ENCODE peak calls at places on chromosomes 6 and 20, in seven cellular contexts. C is CD8-positive, alpha-beta memory T cell; L is sigmoid colon; H is tibial nerve; W is psoas muscle; U is SK-N-MC; D is right cardiac atrium. F is an unnamed sample.

GRCh38 chr6:101847690-101848089 is 454.2 kb downstream of the GRIK2 start:
- DNase-seq in C (no peak), L (no peak), H (no peak), W (no peak), U (no peak), D (no peak), F (no peak)

GRCh38 chr6:39791311-39791710 is 865 bp upstream of the DAAM2 start:
- DNase-seq in C (no peak), L (no peak), H (no peak), W (no peak), U (no peak), D (no peak), F (no peak)

GRCh38 chr6:159753081-159753872 is 8.6 kb upstream of the ACAT2 start:
- DNase-seq in C (no peak), L (no peak), H (no peak), W (no peak), U (no peak), D (no peak), F (no peak)

GRCh38 chr6:143755301-143755744 is 77.6 kb downstream of the PHACTR2 start:
- DNase-seq in C (no peak), L (no peak), H (no peak), W (no peak), U (no peak), D (no peak), F (no peak)

GRCh38 chr20:51022803-51023616 is at the start of gene KCNG1:
- DNase-seq in C (no peak), L (peak; percentile 74), H (no peak), W (peak; percentile 65), U (no peak), D (peak; percentile 85), F (peak; percentile 59)

GRCh38 chr6:11245406-11245990 is 13.0 kb upstream of the NEDD9 start:
- DNase-seq in C (no peak), L (no peak), H (no peak), W (no peak), U (peak; percentile 24), D (no peak), F (no peak)

GRCh38 chr20:59984551-59984950 is 26.3 kb downstream of the CDH26 start:
- DNase-seq in C (no peak), L (no peak), H (no peak), W (no peak), U (no peak), D (no peak), F (no peak)

GRCh38 chr6:44301106-44301505 is 12.0 kb downstream of the AARS2 start:
- DNase-seq in C (no peak), L (no peak), H (no peak), W (no peak), U (no peak), D (no peak), F (no peak)

GRCh38 chr6:47047479-47048411 is 5.6 kb upstream of the ADGRF1 start:
- DNase-seq in C (no peak), L (no peak), H (peak; percentile 74), W (no peak), U (peak; percentile 14), D (no peak), F (no peak)

GRCh38 chr6:143581835-143582480 is 70.4 kb upstream of the FUCA2 start:
- DNase-seq in C (no peak), L (no peak), H (no peak), W (no peak), U (no peak), D (no peak), F (no peak)

GRCh38 chr6:56984374-56984773 is 29.5 kb downstream of the BEND6 start:
- DNase-seq in C (no peak), L (no peak), H (no peak), W (no peak), U (peak; percentile 47), D (no peak), F (no peak)

GRCh38 chr6:34839696-34840352 is 47.9 kb downstream of the BLTP3A start:
- DNase-seq in C (no peak), L (no peak), H (no peak), W (peak; percentile 18), U (no peak), D (peak; percentile 55), F (no peak)

GRCh38 chr6:109347779-109348178 is 34.5 kb downstream of the CD164 start:
- DNase-seq in C (no peak), L (no peak), H (no peak), W (no peak), U (no peak), D (no peak), F (no peak)

GRCh38 chr6:159110013-159110412 is 59.2 kb upstream of the FNDC1 start:
- DNase-seq in C (peak; percentile 63), L (no peak), H (no peak), W (no peak), U (peak; percentile 57), D (no peak), F (no peak)

GRCh38 chr6:138691595-138692057 is 81.9 kb upstream of the CCDC28A start:
- DNase-seq in C (no peak), L (no peak), H (no peak), W (no peak), U (no peak), D (no peak), F (no peak)

GRCh38 chr20:9139106-9139808 is 70.4 kb downstream of the PLCB4 start:
- DNase-seq in C (no peak), L (no peak), H (no peak), W (no peak), U (no peak), D (peak; percentile 30), F (no peak)

GRCh38 chr20:48962976-48963730 is 41.6 kb downstream of the ARFGEF2 start:
- DNase-seq in C (no peak), L (no peak), H (no peak), W (no peak), U (no peak), D (no peak), F (no peak)

GRCh38 chr20:41738584-41739193 is 120.5 kb upstream of the CHD6 start:
- DNase-seq in C (no peak), L (no peak), H (peak; percentile 38), W (peak; percentile 25), U (peak; percentile 8), D (peak; percentile 62), F (peak; percentile 51)

GRCh38 chr6:104633125-104633524 is 226.6 kb downstream of the HACE1 start:
- DNase-seq in C (no peak), L (no peak), H (no peak), W (no peak), U (no peak), D (no peak), F (no peak)

GRCh38 chr20:20956586-20956985 is 149.6 kb downstream of the LINC00237 start:
- DNase-seq in C (no peak), L (no peak), H (no peak), W (no peak), U (no peak), D (no peak), F (no peak)

GRCh38 chr6:107361568-107362270 is 97.6 kb downstream of the PDSS2 start:
- DNase-seq in C (no peak), L (no peak), H (no peak), W (no peak), U (no peak), D (no peak), F (no peak)

GRCh38 chr6:143449731-143450452 is 603 bp downstream of the ADAT2 start:
- DNase-seq in C (peak; percentile 65), L (no peak), H (peak; percentile 11), W (no peak), U (peak; percentile 8), D (peak; percentile 52), F (no peak)

GRCh38 chr6:156507106-156507505 is 270.1 kb upstream of the ARID1B start:
- DNase-seq in C (no peak), L (no peak), H (no peak), W (no peak), U (no peak), D (no peak), F (no peak)

DNA sequence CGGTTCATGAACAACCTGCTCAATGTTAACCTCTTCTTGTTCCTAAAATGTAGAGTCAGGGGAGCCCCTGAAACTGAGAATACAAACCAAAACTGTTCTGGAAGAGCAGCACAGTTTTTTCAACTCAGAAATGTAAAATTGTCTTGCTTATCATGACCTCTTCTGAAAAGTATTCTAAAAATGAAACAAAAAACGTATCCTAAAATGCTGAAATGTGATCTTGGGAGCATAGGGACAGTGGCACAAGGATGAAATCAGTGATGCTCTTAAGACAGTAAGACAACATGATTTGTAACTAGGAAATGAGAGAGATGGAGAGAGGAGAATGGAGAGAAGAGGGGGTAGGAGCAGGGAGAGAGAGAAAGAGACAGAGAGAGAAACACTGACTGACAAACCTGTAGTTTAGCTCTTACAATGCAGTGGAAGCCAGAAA is 27.5 kb downstream of the NCOA7 start:
- DNase-seq in C (no peak), L (no peak), H (no peak), W (no peak), U (no peak), D (no peak), F (no peak)
- H3K27ac ChIP-seq in C (no peak overlapping the region), L (peak overlapping the region; percentile 33), H (peak overlapping the region; percentile 12), W (no peak overlapping the region), U (no peak overlapping the region), D (peak overlapping the region; percentile 45), F (peak overlapping the region; percentile 44)

GRCh38 chr20:4721719-4722118 is at the start of gene PRND:
- DNase-seq in C (no peak), L (no peak), H (no peak), W (no peak), U (no peak), D (no peak), F (no peak)
- H3K4me3 ChIP-seq in C (no peak within 1 kb of the TSS), L (no peak within 1 kb of the TSS), H (no peak within 1 kb of the TSS), W (peak within 1 kb of the TSS; percentile 8), U (peak within 1 kb of the TSS; percentile 44), D (no peak within 1 kb of the TSS), F (no peak within 1 kb of the TSS)

GRCh38 chr20:61639200-61639599 is 387.1 kb downstream of the CDH4 start:
- DNase-seq in C (no peak), L (no peak), H (no peak), W (no peak), U (no peak), D (no peak), F (no peak)
- H3K27ac ChIP-seq in C (no peak overlapping the region), L (no peak overlapping the region), H (no peak overlapping the region), W (no peak overlapping the region), U (no peak overlapping the region), D (no peak overlapping the region), F (no peak overlapping the region)

DNA sequence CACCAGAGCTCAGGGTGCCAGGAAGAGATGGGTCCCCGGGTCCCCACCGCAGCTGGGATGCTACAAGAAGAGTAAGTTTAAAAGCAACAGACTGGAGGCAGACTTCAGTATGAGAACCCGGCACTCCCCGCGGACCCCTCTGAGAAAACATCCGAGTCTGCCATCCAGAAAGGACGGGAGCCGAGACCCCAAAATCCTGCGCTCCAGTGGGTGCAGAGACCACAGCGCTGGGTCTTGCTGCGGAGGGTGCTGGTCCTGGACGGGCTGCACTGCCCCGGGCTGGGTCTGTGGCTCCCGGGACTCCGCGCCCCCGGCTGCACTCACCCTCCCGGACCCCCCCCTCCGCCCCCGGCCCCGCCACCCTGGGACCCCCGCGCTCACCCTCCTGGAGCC is 304 bp downstream of the HELZ2 start:
- DNase-seq in C (no peak), L (no peak), H (no peak), W (no peak), U (no peak), D (no peak), F (no peak)
- H3K4me3 ChIP-seq in C (peak overlapping the region; percentile 62), L (peak overlapping the region; percentile 88), H (peak overlapping the region; percentile 79), W (peak overlapping the region; percentile 70), U (peak overlapping the region; percentile 83), D (peak overlapping the region; percentile 88), F (peak overlapping the region; percentile 86)

F was measured in lower lobe of right lung.